ENCODE peak calls at places on chromosome 15, in four cellular contexts. One of them, this sample, is unnamed.

GRCh38 chr15:41987925-41988275 is 15.5 kb upstream of the EHD4 start:
- DNase-seq in GM04503: no peak
- DNase-seq in astrocyte: no peak
- DNase-seq in Right ventricle myocardium superior: no peak
- DNase-seq in this sample: no peak

GRCh38 chr15:71342658-71343057 is 227.4 kb downstream of the THSD4 start:
- DNase-seq in GM04503: no peak
- DNase-seq in astrocyte: no peak
- DNase-seq in Right ventricle myocardium superior: no peak
- DNase-seq in this sample: no peak

GRCh38 chr15:41939986-41940385 is 32.4 kb downstream of the EHD4 start:
- DNase-seq in GM04503: no peak
- DNase-seq in astrocyte: no peak
- DNase-seq in Right ventricle myocardium superior: peak; percentile 29
- DNase-seq in this sample: no peak

GRCh38 chr15:72907733-72908132 is 124.2 kb upstream of the ADPGK start:
- DNase-seq in GM04503: no peak
- DNase-seq in astrocyte: no peak
- DNase-seq in Right ventricle myocardium superior: no peak
- DNase-seq in this sample: no peak

GRCh38 chr15:64892850-64893403 is 18.8 kb upstream of the ANKDD1A start:
- DNase-seq in GM04503: no peak
- DNase-seq in astrocyte: no peak
- DNase-seq in Right ventricle myocardium superior: no peak
- DNase-seq in this sample: peak; percentile 61

GRCh38 chr15:45634442-45635190 is at the start of gene SQOR:
- DNase-seq in GM04503: no peak
- DNase-seq in astrocyte: peak; percentile 29
- DNase-seq in Right ventricle myocardium superior: peak; percentile 94
- DNase-seq in this sample: peak; percentile 89

GRCh38 chr15:57675481-57676181 is 30.9 kb upstream of the POLR2M start:
- DNase-seq in GM04503: no peak
- DNase-seq in astrocyte: no peak
- DNase-seq in Right ventricle myocardium superior: no peak
- DNase-seq in this sample: no peak

GRCh38 chr15:89761929-89762328 is 10.9 kb upstream of the MESP1 start:
- DNase-seq in GM04503: no peak
- DNase-seq in astrocyte: no peak
- DNase-seq in Right ventricle myocardium superior: no peak
- DNase-seq in this sample: no peak

GRCh38 chr15:45457215-45457614 is 65.3 kb downstream of the SLC30A4 start:
- DNase-seq in GM04503: no peak
- DNase-seq in astrocyte: no peak
- DNase-seq in Right ventricle myocardium superior: no peak
- DNase-seq in this sample: no peak

GRCh38 chr15:71806452-71806931 is 3.9 kb upstream of the NR2E3 start:
- DNase-seq in GM04503: no peak
- DNase-seq in astrocyte: peak; percentile 45
- DNase-seq in Right ventricle myocardium superior: no peak
- DNase-seq in this sample: no peak

GRCh38 chr15:91135201-91136130 is 35.4 kb downstream of the SV2B start:
- DNase-seq in GM04503: no peak
- DNase-seq in astrocyte: no peak
- DNase-seq in Right ventricle myocardium superior: no peak
- DNase-seq in this sample: peak; percentile 63

GRCh38 chr15:22979699-22980188 is 424 bp downstream of the CYFIP1 start:
- DNase-seq in GM04503: no peak
- DNase-seq in astrocyte: no peak
- DNase-seq in Right ventricle myocardium superior: no peak
- DNase-seq in this sample: peak; percentile 25

GRCh38 chr15:62952969-62953368 is 89.6 kb upstream of the TPM1 start:
- DNase-seq in GM04503: no peak
- DNase-seq in astrocyte: no peak
- DNase-seq in Right ventricle myocardium superior: no peak
- DNase-seq in this sample: no peak

GRCh38 chr15:88909956-88910831 is 3.0 kb downstream of the MFGE8 start:
- DNase-seq in GM04503: no peak
- DNase-seq in astrocyte: no peak
- DNase-seq in Right ventricle myocardium superior: peak; percentile 61
- DNase-seq in this sample: no peak

GRCh38 chr15:48334260-48334659 is 3.0 kb downstream of the DUT start:
- DNase-seq in GM04503: no peak
- DNase-seq in astrocyte: no peak
- DNase-seq in Right ventricle myocardium superior: no peak
- DNase-seq in this sample: no peak

GRCh38 chr15:74873756-74874424 is 725 bp upstream of the SCAMP2 start:
- DNase-seq in GM04503: no peak
- DNase-seq in astrocyte: no peak
- DNase-seq in Right ventricle myocardium superior: peak; percentile 49
- DNase-seq in this sample: no peak

GRCh38 chr15:65326109-65326508 is 21.6 kb downstream of the RNU5B-1 start:
- DNase-seq in GM04503: no peak
- DNase-seq in astrocyte: peak; percentile 6
- DNase-seq in Right ventricle myocardium superior: peak; percentile 58
- DNase-seq in this sample: no peak

GRCh38 chr15:42151736-42152135 is 4.7 kb downstream of the PLA2G4F start:
- DNase-seq in GM04503: no peak
- DNase-seq in astrocyte: no peak
- DNase-seq in Right ventricle myocardium superior: no peak
- DNase-seq in this sample: no peak

GRCh38 chr15:29638781-29639180 is 183.5 kb downstream of the TJP1 start:
- DNase-seq in GM04503: no peak
- DNase-seq in astrocyte: peak; percentile 16
- DNase-seq in Right ventricle myocardium superior: no peak
- DNase-seq in this sample: no peak

GRCh38 chr15:26011916-26012315 is 148.8 kb upstream of the ATP10A start:
- DNase-seq in GM04503: no peak
- DNase-seq in astrocyte: no peak
- DNase-seq in Right ventricle myocardium superior: no peak
- DNase-seq in this sample: no peak

GRCh38 chr15:28786521-28786920 is 61.9 kb downstream of the GOLGA6L7 start:
- DNase-seq in GM04503: no peak
- DNase-seq in astrocyte: peak; percentile 73
- DNase-seq in Right ventricle myocardium superior: no peak
- DNase-seq in this sample: no peak

GRCh38 chr15:78130466-78131294 is 565 bp downstream of the CIB2 start:
- DNase-seq in GM04503: no peak
- DNase-seq in astrocyte: no peak
- DNase-seq in Right ventricle myocardium superior: no peak
- DNase-seq in this sample: no peak

GRCh38 chr15:45346381-45346780 is 32.0 kb downstream of the GATM start:
- DNase-seq in GM04503: no peak
- DNase-seq in astrocyte: no peak
- DNase-seq in Right ventricle myocardium superior: no peak
- DNase-seq in this sample: no peak

GRCh38 chr15:87576486-87577176 is 679.9 kb downstream of the NTRK3 start:
- DNase-seq in GM04503: no peak
- DNase-seq in astrocyte: no peak
- DNase-seq in Right ventricle myocardium superior: no peak
- DNase-seq in this sample: no peak